ENCODE peak calls at places on chromosomes 11 and 22, in four cellular contexts. D, B, N and K are unnamed samples.

GRCh38 chr22:35785181-35785923 is 67.7 kb downstream of the APOL5 start:
- DNase-seq in D (no peak), B (no peak), N (no peak), K (no peak)

GRCh38 chr11:33682446-33682845 is 18.2 kb downstream of the C11orf91 start:
- DNase-seq in D (no peak), B (peak; percentile 73), N (no peak), K (no peak)

GRCh38 chr11:35126000-35126878 is 12.7 kb upstream of the CD44 start:
- DNase-seq in D (no peak), B (no peak), N (no peak), K (no peak)

GRCh38 chr11:123103326-123103980 is 41.5 kb upstream of the HSPA8 start:
- DNase-seq in D (peak; percentile 91), B (peak; percentile 78), N (peak; percentile 62), K (peak; percentile 18)

GRCh38 chr11:66291706-66292542 is at the start of gene TMEM151A:
- DNase-seq in D (no peak), B (no peak), N (peak; percentile 59), K (no peak)

GRCh38 chr11:73268671-73269271 is 3.4 kb upstream of the P2RY6 start:
- DNase-seq in D (no peak), B (no peak), N (no peak), K (no peak)

GRCh38 chr11:93740802-93741093 is 547 bp downstream of the TAF1D start:
- DNase-seq in D (peak; percentile 68), B (peak; percentile 70), N (peak; percentile 72), K (peak; percentile 60)

GRCh38 chr11:9838961-9839360 is 175.1 kb downstream of the SWAP70 start:
- DNase-seq in D (no peak), B (peak; percentile 61), N (no peak), K (no peak)

GRCh38 chr22:37503183-37503683 is 16.0 kb downstream of the CARD10 start:
- DNase-seq in D (no peak), B (no peak), N (no peak), K (no peak)

GRCh38 chr22:23913306-23913660 is 19.1 kb downstream of the MIF start:
- DNase-seq in D (no peak), B (no peak), N (no peak), K (no peak)

GRCh38 chr11:46724088-46724487 is 5.1 kb downstream of the F2 start:
- DNase-seq in D (no peak), B (no peak), N (no peak), K (no peak)

GRCh38 chr11:59112494-59112893 is 5.5 kb downstream of the FAM111B start:
- DNase-seq in D (peak; percentile 3), B (no peak), N (no peak), K (no peak)

GRCh38 chr22:24806663-24807001 is 621 bp downstream of the SGSM1 start:
- DNase-seq in D (no peak), B (no peak), N (peak; percentile 24), K (no peak)

GRCh38 chr11:119702261-119702591 is 26.8 kb downstream of the NECTIN1 start:
- DNase-seq in D (peak; percentile 20), B (no peak), N (no peak), K (no peak)

GRCh38 chr22:28917747-28918543 is 34.6 kb downstream of the ZNRF3 start:
- DNase-seq in D (peak; percentile 62), B (peak; percentile 86), N (peak; percentile 79), K (peak; percentile 86)

GRCh38 chr22:47449508-47450270 is 687.2 kb downstream of the TBC1D22A start:
- DNase-seq in D (no peak), B (no peak), N (no peak), K (no peak)

GRCh38 chr22:26287382-26288228 is 118.3 kb downstream of the SEZ6L start:
- DNase-seq in D (no peak), B (no peak), N (no peak), K (no peak)

GRCh38 chr11:9639099-9639498 is 24.8 kb upstream of the SWAP70 start:
- DNase-seq in D (no peak), B (no peak), N (no peak), K (no peak)

GRCh38 chr11:35364101-35364780 is 55.1 kb downstream of the SLC1A2 start:
- DNase-seq in D (peak; percentile 88), B (peak; percentile 31), N (peak; percentile 13), K (no peak)

GRCh38 chr11:42631223-42631843 is 680.5 kb upstream of the API5 start:
- DNase-seq in D (no peak), B (peak; percentile 56), N (peak; percentile 34), K (peak; percentile 12)

GRCh38 chr11:19742595-19743292 is 30.1 kb downstream of the NAV2 start:
- DNase-seq in D (peak; percentile 78), B (peak; percentile 86), N (peak; percentile 83), K (peak; percentile 52)

GRCh38 chr11:47003180-47003877 is 66.8 kb downstream of the CSTPP1 start:
- DNase-seq in D (no peak), B (no peak), N (no peak), K (no peak)

GRCh38 chr11:126990716-126991480 is 9.7 kb downstream of the KIRREL3 start:
- DNase-seq in D (no peak), B (no peak), N (no peak), K (no peak)

GRCh38 chr11:10942621-10943020 is 84.8 kb upstream of the ZBED5 start:
- DNase-seq in D (no peak), B (no peak), N (no peak), K (no peak)

GRCh38 chr22:48535868-48536690 is 1291.6 kb downstream of the BRD1 start:
- DNase-seq in D (no peak), B (no peak), N (no peak), K (no peak)

GRCh38 chr11:64762277-64762915 is 2.6 kb upstream of the PYGM start:
- DNase-seq in D (no peak), B (no peak), N (no peak), K (no peak)

GRCh38 chr11:1391165-1392010 is 1.7 kb downstream of the BRSK2 start:
- DNase-seq in D (no peak), B (peak; percentile 34), N (peak; percentile 65), K (no peak)

GRCh38 chr11:128725630-128726461 is 32.0 kb downstream of the FLI1 start:
- DNase-seq in D (peak; percentile 41), B (no peak), N (no peak), K (no peak)

GRCh38 chr11:14114269-14114668 is 151.7 kb downstream of the SPON1 start:
- DNase-seq in D (no peak), B (no peak), N (no peak), K (no peak)

GRCh38 chr11:24348908-24349307 is 147.9 kb upstream of the LUZP2 start:
- DNase-seq in D (no peak), B (no peak), N (no peak), K (no peak)

GRCh38 chr22:49022816-49023160 is 804.9 kb downstream of the BRD1 start:
- DNase-seq in D (no peak), B (no peak), N (no peak), K (no peak)

GRCh38 chr11:106409201-106409600 is 331.7 kb downstream of the AASDHPPT start:
- DNase-seq in D (peak; percentile 54), B (no peak), N (no peak), K (no peak)

GRCh38 chr11:1772270-1773130 is 8.8 kb upstream of the CTSD start:
- DNase-seq in D (peak; percentile 95), B (peak; percentile 90), N (peak; percentile 79), K (no peak)

GRCh38 chr11:20754957-20755356 is 85.6 kb downstream of the NELL1 start:
- DNase-seq in D (no peak), B (peak; percentile 80), N (peak; percentile 55), K (peak; percentile 2)

GRCh38 chr11:63015521-63016215 is at the start of gene SLC22A8:
- DNase-seq in D (no peak), B (peak; percentile 50), N (peak; percentile 68), K (peak; percentile 50)

GRCh38 chr11:35355102-35355749 is 64.1 kb downstream of the SLC1A2 start:
- DNase-seq in D (no peak), B (no peak), N (no peak), K (no peak)

GRCh38 chr11:128451651-128452470 is 135.5 kb downstream of the ETS1 start:
- DNase-seq in D (peak; percentile 66), B (no peak), N (peak; percentile 36), K (peak; percentile 82)

GRCh38 chr11:32029721-32030120 is 61.2 kb upstream of the RCN1 start:
- DNase-seq in D (no peak), B (no peak), N (no peak), K (no peak)

DNA sequence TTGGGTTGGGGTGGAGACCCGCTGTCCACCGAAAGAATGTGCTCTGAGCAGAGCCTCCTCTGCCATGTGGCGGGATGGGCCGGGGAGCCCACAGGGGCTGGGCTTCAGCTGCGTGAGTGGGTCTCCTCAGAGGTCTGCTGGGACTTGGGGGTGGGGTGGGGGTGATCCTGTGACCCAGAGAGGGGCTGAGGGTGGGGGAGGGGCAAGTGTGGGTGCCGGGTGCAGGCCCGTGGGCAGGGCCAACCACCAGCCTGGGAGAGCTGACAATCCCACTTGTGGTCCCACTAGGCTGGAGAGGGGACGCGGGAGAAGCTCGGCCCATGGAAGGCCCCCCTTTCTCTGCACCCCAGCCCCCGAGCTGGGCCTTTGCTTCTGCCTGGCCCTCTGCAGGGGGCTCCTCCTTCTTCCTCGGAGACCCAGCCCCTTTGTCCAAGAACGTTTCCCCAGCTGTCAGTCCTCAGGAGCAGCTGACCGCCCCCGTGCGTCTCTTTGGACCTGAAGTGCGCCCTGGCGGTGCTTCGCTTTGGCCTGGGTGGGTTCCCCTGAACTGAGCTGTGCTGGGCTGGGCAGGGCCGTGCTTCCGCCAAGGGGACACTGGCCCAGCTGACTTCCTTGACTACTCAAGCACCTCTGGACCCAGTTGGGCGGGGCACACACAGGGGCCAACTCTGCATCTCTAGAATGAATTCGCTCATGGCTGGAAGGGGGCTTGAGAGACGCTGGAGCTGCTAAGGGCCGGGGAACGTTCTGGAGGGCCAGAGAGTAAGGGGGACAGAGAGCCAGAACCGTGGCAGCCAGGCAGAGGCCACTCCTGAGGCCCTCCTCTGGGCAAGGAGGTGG is 30.2 kb downstream of the OSBPL5 start:
- DNase-seq in D (no peak), B (no peak), N (no peak), K (no peak)
- H3K79me2 ChIP-seq in D (peaks cover 4% of the 10 kb centered on the region), B (no peaks in the 10 kb centered on the region), N (no peaks in the 10 kb centered on the region), K (no peaks in the 10 kb centered on the region)

GRCh38 chr22:43854786-43855271 is 7.5 kb downstream of the SULT4A1 start:
- DNase-seq in D (no peak), B (no peak), N (no peak), K (no peak)
- H3K79me2 ChIP-seq in D (no peaks in the 10 kb centered on the region), B (peaks cover 16% of the 10 kb centered on the region), N (peaks cover 63% of the 10 kb centered on the region), K (no peaks in the 10 kb centered on the region)

GRCh38 chr11:134216816-134217215 is 7.0 kb downstream of the NCAPD3 start:
- DNase-seq in D (no peak), B (no peak), N (no peak), K (no peak)

GRCh38 chr11:134215836-134216235 is 7.9 kb downstream of the NCAPD3 start:
- DNase-seq in D (no peak), B (no peak), N (no peak), K (no peak)
- H3K79me2 ChIP-seq in D (peaks cover 13% of the 10 kb centered on the region), B (peaks cover 7% of the 10 kb centered on the region), N (peaks cover 72% of the 10 kb centered on the region), K (peaks cover 6% of the 10 kb centered on the region)

DNA sequence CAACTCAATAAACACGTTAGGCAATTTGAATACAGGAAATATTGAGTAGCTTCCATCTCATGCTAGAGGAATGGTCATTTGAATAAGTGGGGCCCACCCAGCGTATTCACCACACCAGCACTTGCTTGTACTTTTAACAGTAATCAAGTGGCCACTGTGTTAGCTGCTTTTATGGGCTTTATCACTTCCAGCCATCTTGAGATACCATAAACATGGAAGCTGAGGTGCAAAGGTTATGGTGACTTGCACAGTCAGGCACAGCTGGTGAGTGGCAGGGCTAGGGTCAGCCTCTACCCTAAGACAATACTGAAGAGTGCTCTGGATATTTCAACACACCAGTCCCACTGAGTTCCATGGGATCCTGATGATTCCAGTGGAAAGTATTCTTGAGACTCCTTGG is 6.7 kb downstream of the JOSD1 start:
- DNase-seq in D (no peak), B (no peak), N (no peak), K (peak; percentile 72)
- H3K79me2 ChIP-seq in D (peaks cover 51% of the 10 kb centered on the region), B (peaks cover 7% of the 10 kb centered on the region), N (peaks cover 68% of the 10 kb centered on the region), K (peaks cover 49% of the 10 kb centered on the region)